ENCODE peak calls at places on chromosomes 12 and 14, in eight cellular contexts. X, B, W, U, I, S, E and G are unnamed samples.
A peak's percentile ranks its signal among the peaks of the same experiment; 100 is the strongest.

GRCh38 chr12:75865315-75865714 is 166.3 kb downstream of the PHLDA1 start:
- DNase-seq in X (no peak), B (no peak), W (no peak), U (no peak), I (no peak), S (no peak), E (no peak), G (no peak)

GRCh38 chr14:100529561-100530031 is 57.6 kb downstream of the BEGAIN start:
- DNase-seq in X (no peak), B (no peak), W (no peak), U (no peak), I (peak; percentile 8), S (no peak), E (no peak), G (no peak)

GRCh38 chr12:56202366-56202765 is 13.1 kb upstream of the SMARCC2 start:
- DNase-seq in X (no peak), B (no peak), W (no peak), U (no peak), I (no peak), S (no peak), E (no peak), G (no peak)

GRCh38 chr12:80186727-80187217 is 87.4 kb downstream of the OTOGL start:
- DNase-seq in X (peak; percentile 69), B (peak; percentile 43), W (peak; percentile 96), U (peak; percentile 25), I (peak; percentile 44), S (peak; percentile 94), E (peak; percentile 34), G (peak; percentile 97)

GRCh38 chr12:2108975-2109671 is 56.3 kb downstream of the CACNA1C start:
- DNase-seq in X (no peak), B (no peak), W (no peak), U (no peak), I (no peak), S (no peak), E (no peak), G (no peak)

GRCh38 chr14:99995700-99996356 is 69.4 kb upstream of the EVL start:
- DNase-seq in X (peak; percentile 76), B (peak; percentile 54), W (peak; percentile 65), U (peak; percentile 68), I (peak; percentile 71), S (peak; percentile 75), E (peak; percentile 83), G (peak; percentile 57)

GRCh38 chr14:91606851-91607250 is 96.7 kb upstream of the PPP4R3A start:
- DNase-seq in X (no peak), B (no peak), W (peak; percentile 45), U (no peak), I (no peak), S (peak; percentile 39), E (no peak), G (peak; percentile 10)

GRCh38 chr12:31393004-31393550 is 67.1 kb upstream of the SINHCAF start:
- DNase-seq in X (no peak), B (no peak), W (no peak), U (no peak), I (no peak), S (no peak), E (no peak), G (no peak)

GRCh38 chr14:49050836-49051235 is 535.3 kb downstream of the RPS29 start:
- DNase-seq in X (no peak), B (no peak), W (peak; percentile 11), U (no peak), I (no peak), S (no peak), E (no peak), G (no peak)

GRCh38 chr12:18818584-18818983 is 80.7 kb downstream of the CAPZA3 start:
- DNase-seq in X (no peak), B (no peak), W (no peak), U (no peak), I (no peak), S (no peak), E (no peak), G (no peak)

GRCh38 chr14:49512147-49512551 is 74.0 kb downstream of the RPS29 start:
- DNase-seq in X (no peak), B (no peak), W (peak; percentile 93), U (no peak), I (no peak), S (peak; percentile 77), E (no peak), G (peak; percentile 93)

GRCh38 chr14:91953170-91953985 is 5.9 kb upstream of the FBLN5 start:
- DNase-seq in X (no peak), B (no peak), W (peak; percentile 28), U (no peak), I (no peak), S (peak; percentile 59), E (no peak), G (peak; percentile 8)

GRCh38 chr14:60189923-60190840 is 25.0 kb upstream of the DHRS7 start:
- DNase-seq in X (no peak), B (no peak), W (peak; percentile 12), U (no peak), I (no peak), S (peak; percentile 41), E (no peak), G (no peak)

GRCh38 chr12:608921-609320 is 54.3 kb downstream of the NINJ2 start:
- DNase-seq in X (no peak), B (no peak), W (no peak), U (no peak), I (no peak), S (no peak), E (no peak), G (no peak)

GRCh38 chr14:58703149-58703509 is 65.4 kb downstream of the DACT1 start:
- DNase-seq in X (no peak), B (no peak), W (no peak), U (no peak), I (peak; percentile 19), S (no peak), E (no peak), G (no peak)

GRCh38 chr12:131250951-131251315 is 297.2 kb downstream of the ADGRD1 start:
- DNase-seq in X (no peak), B (no peak), W (no peak), U (no peak), I (no peak), S (no peak), E (no peak), G (no peak)

GRCh38 chr12:124174406-124174805 is 120.5 kb upstream of the RFLNA start:
- DNase-seq in X (no peak), B (no peak), W (peak; percentile 43), U (no peak), I (no peak), S (peak; percentile 98), E (no peak), G (peak; percentile 43)

GRCh38 chr12:228846-229200 is 14.9 kb upstream of the SLC6A12 start:
- DNase-seq in X (no peak), B (no peak), W (no peak), U (no peak), I (no peak), S (no peak), E (no peak), G (no peak)

DNA sequence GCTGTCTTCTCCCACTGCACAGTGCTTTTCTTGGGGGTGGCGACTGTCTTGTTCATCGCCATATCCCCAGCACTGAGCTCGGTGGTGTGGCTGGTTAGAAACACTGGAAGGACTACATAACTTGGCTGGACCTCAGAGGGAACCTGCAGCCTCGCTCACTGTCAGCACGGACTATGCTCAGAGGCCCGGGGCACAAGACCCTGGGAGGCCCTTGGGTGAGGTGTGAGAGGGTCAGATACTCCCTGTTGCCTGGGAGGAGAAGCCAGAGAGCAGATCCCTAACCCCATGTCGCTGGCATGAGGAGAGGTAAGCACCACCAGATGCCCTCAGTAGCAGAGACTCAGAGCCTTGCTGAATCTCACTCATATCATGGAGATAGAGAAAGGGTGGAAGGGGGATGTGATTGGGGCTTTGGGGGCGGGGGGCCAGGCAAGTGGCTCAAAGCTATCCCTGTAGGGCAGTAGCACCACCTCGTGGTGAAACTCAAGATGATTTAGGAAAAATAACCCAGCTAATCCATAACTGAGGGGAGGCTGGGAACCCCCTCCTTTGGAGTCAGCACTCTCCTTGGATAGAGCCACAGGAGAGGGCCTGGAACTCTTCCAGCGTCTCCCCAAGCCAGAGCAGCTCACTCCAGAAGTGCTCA is 18.7 kb upstream of the HDAC7 start:
- DNase-seq in X (peak; percentile 69), B (peak; percentile 45), W (peak; percentile 56), U (peak; percentile 60), I (peak; percentile 49), S (peak; percentile 77), E (peak; percentile 61), G (peak; percentile 60)
- TF ChIP-seq CTCF in X (peak; percentile 69), B (peak; percentile 66), W (peak; percentile 46), U (peak; percentile 60), I (peak; percentile 47), S (peak; percentile 21), E (peak; percentile 49), G (peak; percentile 48)

GRCh38 chr12:118064608-118065007 is 3.6 kb upstream of the WSB2 start:
- DNase-seq in X (peak; percentile 58), B (no peak), W (no peak), U (peak; percentile 54), I (no peak), S (peak; percentile 14), E (peak; percentile 21), G (no peak)
- TF ChIP-seq CTCF in X (peak; percentile 47), B (peak; percentile 46), W (peak; percentile 7), U (peak; percentile 47), I (peak; percentile 29), S (peak; percentile 6), E (no peak), G (peak; percentile 19)

GRCh38 chr12:106736051-106736957 is 38.2 kb upstream of the RIC8B start:
- DNase-seq in X (no peak), B (no peak), W (no peak), U (no peak), I (peak; percentile 44), S (peak; percentile 6), E (peak; percentile 26), G (no peak)
- TF ChIP-seq CTCF in X (no peak), B (no peak), W (no peak), U (peak; percentile 30), I (peak; percentile 30), S (no peak), E (no peak), G (no peak)

DNA sequence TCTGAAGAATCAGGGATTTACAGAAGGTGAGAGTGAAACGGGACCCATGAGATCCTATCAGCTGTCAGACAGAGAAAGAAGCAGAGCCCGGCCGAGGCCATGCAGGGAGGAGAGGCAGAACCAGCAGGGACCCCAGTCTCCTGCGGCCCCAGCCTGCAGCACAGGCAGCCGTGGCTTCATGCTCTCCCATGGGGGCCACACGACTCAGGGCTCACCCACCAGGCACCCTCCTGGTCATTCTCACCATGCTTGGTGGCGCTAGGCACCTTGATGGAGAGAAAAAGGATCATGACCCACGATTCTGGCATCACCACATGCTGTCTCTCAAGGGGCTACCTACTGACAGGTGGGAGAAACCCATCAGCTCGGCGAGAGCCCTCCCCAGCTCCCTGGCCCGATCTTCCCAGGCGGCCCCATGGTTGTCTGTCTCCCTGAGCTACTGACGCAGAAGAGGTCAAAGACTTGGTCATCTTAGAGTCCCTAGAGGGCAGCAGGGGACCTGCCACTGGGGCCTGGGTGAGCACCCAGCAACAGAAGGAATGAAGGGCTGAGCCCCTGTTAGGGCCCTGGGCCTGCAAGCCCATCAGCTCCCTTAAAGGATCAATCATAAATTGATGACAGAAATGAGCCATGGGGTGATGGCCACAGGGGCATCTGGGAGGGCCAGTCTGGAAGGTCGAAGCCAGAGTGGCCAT is 58.0 kb downstream of the ITPK1 start:
- DNase-seq in X (no peak), B (no peak), W (no peak), U (no peak), I (no peak), S (no peak), E (no peak), G (no peak)
- TF ChIP-seq CTCF in X (no peak), B (no peak), W (no peak), U (no peak), I (no peak), S (no peak), E (no peak), G (no peak)